ENCODE peak calls at places on chromosomes 7 and 10, in nine cellular contexts. One of them, this sample, is unnamed.
A peak's percentile ranks its signal among the peaks of the same experiment; 100 is the strongest.

GRCh38 chr7:7122701-7123281 is 59.6 kb upstream of the C1GALT1 start:
- DNase-seq in Panc1: no peak
- DNase-seq in colonic mucosa: no peak
- DNase-seq in WERI-Rb-1: no peak
- DNase-seq in stomach: no peak
- DNase-seq in cardiac muscle cell: no peak
- DNase-seq in fibroblast of lung: peak; percentile 94
- DNase-seq in heart right ventricle: no peak
- DNase-seq in prostate gland: no peak
- DNase-seq in this sample: no peak

GRCh38 chr7:124686543-124687161 is 78.9 kb downstream of the GPR37 start:
- DNase-seq in Panc1: no peak
- DNase-seq in colonic mucosa: no peak
- DNase-seq in WERI-Rb-1: no peak
- DNase-seq in stomach: no peak
- DNase-seq in cardiac muscle cell: peak; percentile 59
- DNase-seq in fibroblast of lung: no peak
- DNase-seq in heart right ventricle: no peak
- DNase-seq in prostate gland: no peak
- DNase-seq in this sample: no peak

GRCh38 chr7:106465704-106466468 is 181.1 kb upstream of the NAMPT start:
- DNase-seq in Panc1: no peak
- DNase-seq in colonic mucosa: no peak
- DNase-seq in WERI-Rb-1: no peak
- DNase-seq in stomach: peak; percentile 68
- DNase-seq in cardiac muscle cell: no peak
- DNase-seq in fibroblast of lung: peak; percentile 25
- DNase-seq in heart right ventricle: no peak
- DNase-seq in prostate gland: no peak
- DNase-seq in this sample: peak; percentile 11

GRCh38 chr7:21429021-21429420 is 1.1 kb downstream of the SP4 start:
- DNase-seq in Panc1: no peak
- DNase-seq in colonic mucosa: no peak
- DNase-seq in WERI-Rb-1: no peak
- DNase-seq in stomach: no peak
- DNase-seq in cardiac muscle cell: no peak
- DNase-seq in fibroblast of lung: no peak
- DNase-seq in heart right ventricle: no peak
- DNase-seq in prostate gland: no peak
- DNase-seq in this sample: no peak

GRCh38 chr10:6056411-6057135 is 5.6 kb downstream of the IL2RA start:
- DNase-seq in Panc1: no peak
- DNase-seq in colonic mucosa: no peak
- DNase-seq in WERI-Rb-1: no peak
- DNase-seq in stomach: peak; percentile 10
- DNase-seq in cardiac muscle cell: no peak
- DNase-seq in fibroblast of lung: no peak
- DNase-seq in heart right ventricle: no peak
- DNase-seq in prostate gland: no peak
- DNase-seq in this sample: no peak

GRCh38 chr7:55571534-55572377 is 546 bp downstream of the VOPP1 start:
- DNase-seq in Panc1: no peak
- DNase-seq in colonic mucosa: peak; percentile 73
- DNase-seq in WERI-Rb-1: peak; percentile 54
- DNase-seq in stomach: peak; percentile 71
- DNase-seq in cardiac muscle cell: peak; percentile 58
- DNase-seq in fibroblast of lung: peak; percentile 32
- DNase-seq in heart right ventricle: peak; percentile 32
- DNase-seq in prostate gland: peak; percentile 43
- DNase-seq in this sample: peak; percentile 52

GRCh38 chr7:5709347-5709950 is 72.0 kb downstream of the RNF216 start:
- DNase-seq in Panc1: no peak
- DNase-seq in colonic mucosa: no peak
- DNase-seq in WERI-Rb-1: no peak
- DNase-seq in stomach: no peak
- DNase-seq in cardiac muscle cell: no peak
- DNase-seq in fibroblast of lung: no peak
- DNase-seq in heart right ventricle: no peak
- DNase-seq in prostate gland: no peak
- DNase-seq in this sample: no peak

GRCh38 chr7:136869006-136869961 is 832 bp downstream of the CHRM2 start:
- DNase-seq in Panc1: no peak
- DNase-seq in colonic mucosa: no peak
- DNase-seq in WERI-Rb-1: peak; percentile 46
- DNase-seq in stomach: no peak
- DNase-seq in cardiac muscle cell: peak; percentile 49
- DNase-seq in fibroblast of lung: peak; percentile 32
- DNase-seq in heart right ventricle: peak; percentile 5
- DNase-seq in prostate gland: no peak
- DNase-seq in this sample: no peak

GRCh38 chr7:108455524-108455832 is 758 bp downstream of the NRCAM start:
- DNase-seq in Panc1: no peak
- DNase-seq in colonic mucosa: no peak
- DNase-seq in WERI-Rb-1: peak; percentile 30
- DNase-seq in stomach: no peak
- DNase-seq in cardiac muscle cell: no peak
- DNase-seq in fibroblast of lung: no peak
- DNase-seq in heart right ventricle: no peak
- DNase-seq in prostate gland: no peak
- DNase-seq in this sample: peak; percentile 40

GRCh38 chr7:108454317-108454673 is 1.9 kb downstream of the NRCAM start:
- DNase-seq in Panc1: no peak
- DNase-seq in colonic mucosa: no peak
- DNase-seq in WERI-Rb-1: no peak
- DNase-seq in stomach: no peak
- DNase-seq in cardiac muscle cell: no peak
- DNase-seq in fibroblast of lung: no peak
- DNase-seq in heart right ventricle: no peak
- DNase-seq in prostate gland: no peak
- DNase-seq in this sample: no peak

GRCh38 chr7:108453320-108453719 is 2.9 kb downstream of the NRCAM start:
- DNase-seq in Panc1: no peak
- DNase-seq in colonic mucosa: no peak
- DNase-seq in WERI-Rb-1: no peak
- DNase-seq in stomach: no peak
- DNase-seq in cardiac muscle cell: no peak
- DNase-seq in fibroblast of lung: no peak
- DNase-seq in heart right ventricle: no peak
- DNase-seq in prostate gland: no peak
- DNase-seq in this sample: no peak

GRCh38 chr7:108455833-108456677 is at the start of gene NRCAM:
- DNase-seq in Panc1: no peak
- DNase-seq in colonic mucosa: no peak
- DNase-seq in WERI-Rb-1: peak; percentile 95
- DNase-seq in stomach: peak; percentile 44
- DNase-seq in cardiac muscle cell: peak; percentile 85
- DNase-seq in fibroblast of lung: peak; percentile 46
- DNase-seq in heart right ventricle: no peak
- DNase-seq in prostate gland: no peak
- DNase-seq in this sample: peak; percentile 80

DNA sequence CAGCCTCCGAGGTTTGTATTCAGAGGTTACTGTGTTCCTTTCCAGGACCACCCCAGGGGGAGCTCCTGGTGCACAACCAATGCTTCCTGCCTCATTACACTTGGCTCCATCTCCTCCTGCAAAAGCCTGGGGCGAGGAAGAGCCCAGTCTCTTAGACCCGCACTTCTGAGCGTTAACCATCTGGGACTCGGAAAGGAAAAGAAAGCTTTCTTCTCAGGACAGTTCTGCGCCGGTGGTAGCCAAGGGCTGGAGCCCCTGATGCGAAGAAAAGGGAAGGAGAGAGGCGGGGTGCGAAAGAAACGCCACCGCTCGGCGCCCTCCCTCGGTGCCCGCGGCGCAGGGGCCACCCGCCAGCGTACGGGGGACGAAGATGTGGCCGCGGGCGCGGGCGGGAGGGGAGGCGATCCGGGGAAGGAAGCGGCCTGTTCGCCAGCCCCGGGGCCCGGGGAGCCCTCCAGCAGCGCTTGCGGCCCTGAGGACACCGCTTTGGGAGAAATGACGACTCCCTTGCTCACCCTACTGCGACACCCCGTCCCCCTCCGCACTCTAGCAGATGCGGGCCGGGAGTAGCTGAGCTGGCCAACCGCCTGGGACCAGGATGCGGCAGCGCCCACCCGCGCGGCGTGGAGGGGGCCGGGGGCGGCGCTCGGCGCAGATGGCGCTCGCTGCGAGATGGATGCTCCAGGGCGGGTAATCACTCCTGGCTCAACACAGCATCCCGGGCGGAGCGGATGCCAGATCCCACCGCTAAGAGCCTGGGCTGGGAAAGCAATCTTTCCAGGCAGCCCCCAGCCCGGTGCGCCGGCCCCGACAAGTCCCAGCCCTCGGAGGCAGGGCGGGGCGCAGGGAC is 1.3 kb downstream of the NRCAM start:
- DNase-seq in Panc1: no peak
- DNase-seq in colonic mucosa: no peak
- DNase-seq in WERI-Rb-1: peak; percentile 52
- DNase-seq in stomach: no peak
- DNase-seq in cardiac muscle cell: peak; percentile 49
- DNase-seq in fibroblast of lung: peak; percentile 44
- DNase-seq in heart right ventricle: no peak
- DNase-seq in prostate gland: no peak
- DNase-seq in this sample: peak; percentile 15
- TF ChIP-seq CTCF in Panc1: no peak
- TF ChIP-seq CTCF in colonic mucosa: no peak
- TF ChIP-seq CTCF in WERI-Rb-1: peak; percentile 33
- TF ChIP-seq CTCF in stomach: no peak
- TF ChIP-seq CTCF in cardiac muscle cell: peak; percentile 30
- TF ChIP-seq CTCF in fibroblast of lung: peak; percentile 18
- TF ChIP-seq CTCF in heart right ventricle: no peak
- TF ChIP-seq CTCF in prostate gland: no peak
- TF ChIP-seq CTCF in this sample: no peak

DNA sequence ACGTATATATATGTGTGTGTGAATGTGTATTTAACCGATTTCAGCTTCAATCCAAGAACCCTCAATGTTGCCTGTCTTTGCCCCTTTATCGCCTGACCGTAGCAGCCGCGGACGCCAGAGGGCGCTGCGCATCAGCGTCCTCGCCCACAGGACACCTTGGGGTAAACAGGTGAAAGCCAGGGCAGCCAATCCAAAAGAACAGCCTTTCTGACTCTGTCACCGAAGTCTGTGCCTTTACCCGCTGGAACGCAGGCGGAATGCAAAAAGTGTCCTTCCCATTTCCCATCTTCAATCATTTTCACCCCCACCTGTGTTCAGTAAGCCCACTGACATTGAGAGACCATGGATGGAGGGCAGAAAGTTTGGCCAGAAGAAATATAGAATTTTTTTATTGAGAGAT is 3.6 kb downstream of the NXPH1 start:
- DNase-seq in Panc1: no peak
- DNase-seq in colonic mucosa: peak; percentile 48
- DNase-seq in WERI-Rb-1: peak; percentile 85
- DNase-seq in stomach: peak; percentile 64
- DNase-seq in cardiac muscle cell: peak; percentile 67
- DNase-seq in fibroblast of lung: peak; percentile 2
- DNase-seq in heart right ventricle: no peak
- DNase-seq in prostate gland: no peak
- DNase-seq in this sample: peak; percentile 37
- H3K4me3 ChIP-seq in Panc1: no peak overlapping the region
- H3K4me3 ChIP-seq in colonic mucosa: no peak overlapping the region
- H3K4me3 ChIP-seq in WERI-Rb-1: no peak overlapping the region
- H3K4me3 ChIP-seq in stomach: no peak overlapping the region
- H3K4me3 ChIP-seq in cardiac muscle cell: no peak overlapping the region
- H3K4me3 ChIP-seq in fibroblast of lung: no peak overlapping the region
- H3K4me3 ChIP-seq in heart right ventricle: no peak overlapping the region
- H3K4me3 ChIP-seq in prostate gland: no peak overlapping the region
- H3K4me3 ChIP-seq in this sample: no peak overlapping the region

GRCh38 chr7:91959023-91959422 is 18.4 kb downstream of the AKAP9 start:
- DNase-seq in Panc1: no peak
- DNase-seq in colonic mucosa: no peak
- DNase-seq in WERI-Rb-1: no peak
- DNase-seq in stomach: no peak
- DNase-seq in cardiac muscle cell: no peak
- DNase-seq in fibroblast of lung: no peak
- DNase-seq in heart right ventricle: no peak
- DNase-seq in prostate gland: no peak
- DNase-seq in this sample: no peak

GRCh38 chr7:91957823-91958222 is 17.2 kb downstream of the AKAP9 start:
- DNase-seq in Panc1: no peak
- DNase-seq in colonic mucosa: no peak
- DNase-seq in WERI-Rb-1: no peak
- DNase-seq in stomach: no peak
- DNase-seq in cardiac muscle cell: peak; percentile 19
- DNase-seq in fibroblast of lung: no peak
- DNase-seq in heart right ventricle: no peak
- DNase-seq in prostate gland: no peak
- DNase-seq in this sample: no peak

GRCh38 chr7:91962419-91962818 is 21.8 kb downstream of the AKAP9 start:
- DNase-seq in Panc1: no peak
- DNase-seq in colonic mucosa: no peak
- DNase-seq in WERI-Rb-1: no peak
- DNase-seq in stomach: no peak
- DNase-seq in cardiac muscle cell: no peak
- DNase-seq in fibroblast of lung: no peak
- DNase-seq in heart right ventricle: no peak
- DNase-seq in prostate gland: no peak
- DNase-seq in this sample: no peak

GRCh38 chr7:91953618-91954017 is 13.0 kb downstream of the AKAP9 start:
- DNase-seq in Panc1: no peak
- DNase-seq in colonic mucosa: no peak
- DNase-seq in WERI-Rb-1: no peak
- DNase-seq in stomach: no peak
- DNase-seq in cardiac muscle cell: no peak
- DNase-seq in fibroblast of lung: peak; percentile 29
- DNase-seq in heart right ventricle: no peak
- DNase-seq in prostate gland: no peak
- DNase-seq in this sample: no peak

DNA sequence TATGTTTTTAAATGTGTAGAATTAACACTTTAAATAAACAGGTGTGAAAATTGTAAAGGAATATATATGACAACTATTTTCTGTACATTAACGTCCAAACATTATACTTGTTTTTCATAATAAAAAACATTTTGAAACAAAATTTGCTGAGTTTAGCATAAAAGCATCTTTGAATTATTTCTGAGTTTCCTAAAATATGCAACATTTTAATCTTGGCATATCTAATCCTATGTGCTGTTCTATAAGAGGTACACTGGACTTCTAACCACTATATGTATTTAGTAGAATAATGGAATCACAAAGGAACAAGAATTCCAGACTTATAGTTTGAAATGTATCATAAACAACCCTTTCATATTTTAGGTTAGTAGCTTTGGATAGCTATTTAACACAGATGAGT is 16.6 kb downstream of the AKAP9 start:
- DNase-seq in Panc1: no peak
- DNase-seq in colonic mucosa: no peak
- DNase-seq in WERI-Rb-1: no peak
- DNase-seq in stomach: no peak
- DNase-seq in cardiac muscle cell: no peak
- DNase-seq in fibroblast of lung: no peak
- DNase-seq in heart right ventricle: no peak
- DNase-seq in prostate gland: no peak
- DNase-seq in this sample: no peak
- H3K9me3 ChIP-seq in Panc1: no peaks in the 10 kb centered on the region
- H3K9me3 ChIP-seq in colonic mucosa: no peaks in the 10 kb centered on the region
- H3K9me3 ChIP-seq in WERI-Rb-1: no peaks in the 10 kb centered on the region
- H3K9me3 ChIP-seq in stomach: no peaks in the 10 kb centered on the region
- H3K9me3 ChIP-seq in cardiac muscle cell: no peaks in the 10 kb centered on the region
- H3K9me3 ChIP-seq in fibroblast of lung: no peaks in the 10 kb centered on the region
- H3K9me3 ChIP-seq in heart right ventricle: no peaks in the 10 kb centered on the region
- H3K9me3 ChIP-seq in prostate gland: no peaks in the 10 kb centered on the region
- H3K9me3 ChIP-seq in this sample: no peaks in the 10 kb centered on the region

DNA sequence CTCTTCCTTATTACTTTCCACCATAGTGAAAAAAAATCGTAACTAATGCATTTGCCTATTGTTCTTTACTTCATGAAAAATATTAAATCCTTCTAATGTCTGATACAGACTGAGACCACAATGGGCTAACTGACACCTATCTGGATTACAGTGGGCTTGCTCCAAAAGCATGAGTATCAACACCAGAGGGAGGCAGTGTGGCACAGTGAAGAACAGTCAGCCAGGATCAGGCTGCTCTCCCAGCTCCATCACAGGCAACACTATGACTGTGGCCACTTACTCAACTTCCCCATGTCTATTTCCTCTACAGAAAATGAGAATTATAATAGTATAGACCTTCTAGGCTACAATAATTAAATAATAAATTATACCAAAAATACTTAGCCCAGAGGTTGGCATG is 97.2 kb downstream of the SLC25A13 start:
- DNase-seq in Panc1: no peak
- DNase-seq in colonic mucosa: no peak
- DNase-seq in WERI-Rb-1: peak; percentile 16
- DNase-seq in stomach: no peak
- DNase-seq in cardiac muscle cell: no peak
- DNase-seq in fibroblast of lung: no peak
- DNase-seq in heart right ventricle: no peak
- DNase-seq in prostate gland: no peak
- DNase-seq in this sample: no peak
- TF ChIP-seq CTCF in Panc1: no peak
- TF ChIP-seq CTCF in colonic mucosa: no peak
- TF ChIP-seq CTCF in WERI-Rb-1: peak; percentile 33
- TF ChIP-seq CTCF in stomach: no peak
- TF ChIP-seq CTCF in cardiac muscle cell: peak; percentile 40
- TF ChIP-seq CTCF in fibroblast of lung: peak; percentile 12
- TF ChIP-seq CTCF in heart right ventricle: peak; percentile 18
- TF ChIP-seq CTCF in prostate gland: no peak
- TF ChIP-seq CTCF in this sample: no peak